ENCODE peak calls at places on chromosome 10, in eight cellular contexts. One of them, this sample, is unnamed.

GRCh38 chr10:102675151-102675886 is 31.0 kb downstream of the TRIM8 start:
- DNase-seq in aorta: no peak
- DNase-seq in SK-N-SH: no peak
- DNase-seq in AG09309: no peak
- DNase-seq in stimulated activated CD4-positive, alpha-beta T cell treated with anti-CD3 and anti-CD28 coated beads, Interleukin-12 subunit alpha, Interleukin-12 subunit beta, amount 100 ng/mL, for 4 hours: no peak
- DNase-seq in activated naive CD4-positive, alpha-beta T cell treated with Interleukin-2 at 50 U/mL for 16 hours: no peak
- DNase-seq in amniotic epithelial cell: peak
- DNase-seq in naive thymus-derived CD8-positive, alpha-beta T cell: no peak
- DNase-seq in this sample: no peak

GRCh38 chr10:101615760-101616116 is 27.6 kb downstream of the DPCD start:
- DNase-seq in AG09309: no peak
- DNase-seq in SK-N-SH: no peak
- DNase-seq in amniotic epithelial cell: peak
- DNase-seq in naive thymus-derived CD8-positive, alpha-beta T cell: no peak
- DNase-seq in aorta: no peak
- DNase-seq in activated naive CD4-positive, alpha-beta T cell treated with Interleukin-2 at 50 U/mL for 16 hours: no peak
- DNase-seq in stimulated activated CD4-positive, alpha-beta T cell treated with anti-CD3 and anti-CD28 coated beads, Interleukin-12 subunit alpha, Interleukin-12 subunit beta, amount 100 ng/mL, for 4 hours: no peak
- DNase-seq in this sample: no peak

GRCh38 chr10:80535671-80536360 is 1.9 kb upstream of the SH2D4B start:
- DNase-seq in stimulated activated CD4-positive, alpha-beta T cell treated with anti-CD3 and anti-CD28 coated beads, Interleukin-12 subunit alpha, Interleukin-12 subunit beta, amount 100 ng/mL, for 4 hours: peak
- DNase-seq in activated naive CD4-positive, alpha-beta T cell treated with Interleukin-2 at 50 U/mL for 16 hours: peak
- DNase-seq in naive thymus-derived CD8-positive, alpha-beta T cell: peak
- DNase-seq in SK-N-SH: no peak
- DNase-seq in aorta: peak
- DNase-seq in amniotic epithelial cell: peak
- DNase-seq in AG09309: no peak
- DNase-seq in this sample: peak

GRCh38 chr10:116395223-116395985 is 32.2 kb upstream of the PNLIPRP3 start:
- DNase-seq in stimulated activated CD4-positive, alpha-beta T cell treated with anti-CD3 and anti-CD28 coated beads, Interleukin-12 subunit alpha, Interleukin-12 subunit beta, amount 100 ng/mL, for 4 hours: no peak
- DNase-seq in amniotic epithelial cell: no peak
- DNase-seq in SK-N-SH: no peak
- DNase-seq in AG09309: no peak
- DNase-seq in naive thymus-derived CD8-positive, alpha-beta T cell: no peak
- DNase-seq in activated naive CD4-positive, alpha-beta T cell treated with Interleukin-2 at 50 U/mL for 16 hours: no peak
- DNase-seq in aorta: no peak
- DNase-seq in this sample: no peak

GRCh38 chr10:83942410-83942809 is 196.9 kb upstream of the GHITM start:
- DNase-seq in aorta: no peak
- DNase-seq in amniotic epithelial cell: no peak
- DNase-seq in SK-N-SH: no peak
- DNase-seq in AG09309: no peak
- DNase-seq in stimulated activated CD4-positive, alpha-beta T cell treated with anti-CD3 and anti-CD28 coated beads, Interleukin-12 subunit alpha, Interleukin-12 subunit beta, amount 100 ng/mL, for 4 hours: no peak
- DNase-seq in activated naive CD4-positive, alpha-beta T cell treated with Interleukin-2 at 50 U/mL for 16 hours: no peak
- DNase-seq in naive thymus-derived CD8-positive, alpha-beta T cell: no peak
- DNase-seq in this sample: no peak

GRCh38 chr10:86963341-86963919 is 4.9 kb upstream of the ADIRF start:
- DNase-seq in aorta: no peak
- DNase-seq in SK-N-SH: no peak
- DNase-seq in amniotic epithelial cell: no peak
- DNase-seq in AG09309: no peak
- DNase-seq in activated naive CD4-positive, alpha-beta T cell treated with Interleukin-2 at 50 U/mL for 16 hours: no peak
- DNase-seq in naive thymus-derived CD8-positive, alpha-beta T cell: no peak
- DNase-seq in stimulated activated CD4-positive, alpha-beta T cell treated with anti-CD3 and anti-CD28 coated beads, Interleukin-12 subunit alpha, Interleukin-12 subunit beta, amount 100 ng/mL, for 4 hours: no peak
- DNase-seq in this sample: peak

GRCh38 chr10:53754851-53755250 is 982.3 kb upstream of the MBL2 start:
- DNase-seq in SK-N-SH: no peak
- DNase-seq in AG09309: no peak
- DNase-seq in amniotic epithelial cell: no peak
- DNase-seq in aorta: no peak
- DNase-seq in naive thymus-derived CD8-positive, alpha-beta T cell: no peak
- DNase-seq in activated naive CD4-positive, alpha-beta T cell treated with Interleukin-2 at 50 U/mL for 16 hours: no peak
- DNase-seq in stimulated activated CD4-positive, alpha-beta T cell treated with anti-CD3 and anti-CD28 coated beads, Interleukin-12 subunit alpha, Interleukin-12 subunit beta, amount 100 ng/mL, for 4 hours: no peak
- DNase-seq in this sample: no peak

GRCh38 chr10:28214185-28214584 is 88.7 kb downstream of the MPP7 start:
- DNase-seq in naive thymus-derived CD8-positive, alpha-beta T cell: no peak
- DNase-seq in aorta: no peak
- DNase-seq in amniotic epithelial cell: no peak
- DNase-seq in activated naive CD4-positive, alpha-beta T cell treated with Interleukin-2 at 50 U/mL for 16 hours: no peak
- DNase-seq in SK-N-SH: no peak
- DNase-seq in AG09309: no peak
- DNase-seq in stimulated activated CD4-positive, alpha-beta T cell treated with anti-CD3 and anti-CD28 coated beads, Interleukin-12 subunit alpha, Interleukin-12 subunit beta, amount 100 ng/mL, for 4 hours: no peak
- DNase-seq in this sample: no peak

GRCh38 chr10:78407009-78407711 is 373.5 kb downstream of the RPS24 start:
- DNase-seq in aorta: peak
- DNase-seq in AG09309: no peak
- DNase-seq in activated naive CD4-positive, alpha-beta T cell treated with Interleukin-2 at 50 U/mL for 16 hours: peak
- DNase-seq in stimulated activated CD4-positive, alpha-beta T cell treated with anti-CD3 and anti-CD28 coated beads, Interleukin-12 subunit alpha, Interleukin-12 subunit beta, amount 100 ng/mL, for 4 hours: peak
- DNase-seq in SK-N-SH: peak
- DNase-seq in naive thymus-derived CD8-positive, alpha-beta T cell: peak
- DNase-seq in amniotic epithelial cell: peak
- DNase-seq in this sample: peak

GRCh38 chr10:124576526-124577420 is 115.2 kb downstream of the LHPP start:
- DNase-seq in naive thymus-derived CD8-positive, alpha-beta T cell: no peak
- DNase-seq in SK-N-SH: no peak
- DNase-seq in aorta: peak
- DNase-seq in stimulated activated CD4-positive, alpha-beta T cell treated with anti-CD3 and anti-CD28 coated beads, Interleukin-12 subunit alpha, Interleukin-12 subunit beta, amount 100 ng/mL, for 4 hours: no peak
- DNase-seq in amniotic epithelial cell: no peak
- DNase-seq in activated naive CD4-positive, alpha-beta T cell treated with Interleukin-2 at 50 U/mL for 16 hours: no peak
- DNase-seq in AG09309: no peak
- DNase-seq in this sample: no peak

GRCh38 chr10:13939391-13939790 is 352.6 kb downstream of the PRPF18 start:
- DNase-seq in activated naive CD4-positive, alpha-beta T cell treated with Interleukin-2 at 50 U/mL for 16 hours: no peak
- DNase-seq in naive thymus-derived CD8-positive, alpha-beta T cell: no peak
- DNase-seq in stimulated activated CD4-positive, alpha-beta T cell treated with anti-CD3 and anti-CD28 coated beads, Interleukin-12 subunit alpha, Interleukin-12 subunit beta, amount 100 ng/mL, for 4 hours: no peak
- DNase-seq in AG09309: peak
- DNase-seq in aorta: no peak
- DNase-seq in amniotic epithelial cell: no peak
- DNase-seq in SK-N-SH: no peak
- DNase-seq in this sample: no peak

GRCh38 chr10:43781480-43782361 is 133.0 kb upstream of the ZNF32 start:
- DNase-seq in naive thymus-derived CD8-positive, alpha-beta T cell: no peak
- DNase-seq in stimulated activated CD4-positive, alpha-beta T cell treated with anti-CD3 and anti-CD28 coated beads, Interleukin-12 subunit alpha, Interleukin-12 subunit beta, amount 100 ng/mL, for 4 hours: no peak
- DNase-seq in SK-N-SH: peak
- DNase-seq in amniotic epithelial cell: peak
- DNase-seq in aorta: no peak
- DNase-seq in activated naive CD4-positive, alpha-beta T cell treated with Interleukin-2 at 50 U/mL for 16 hours: peak
- DNase-seq in AG09309: no peak
- DNase-seq in this sample: peak

GRCh38 chr10:92993671-92994304 is 66.8 kb upstream of the CYP26C1 start:
- DNase-seq in AG09309: no peak
- DNase-seq in stimulated activated CD4-positive, alpha-beta T cell treated with anti-CD3 and anti-CD28 coated beads, Interleukin-12 subunit alpha, Interleukin-12 subunit beta, amount 100 ng/mL, for 4 hours: no peak
- DNase-seq in SK-N-SH: peak
- DNase-seq in amniotic epithelial cell: no peak
- DNase-seq in aorta: no peak
- DNase-seq in activated naive CD4-positive, alpha-beta T cell treated with Interleukin-2 at 50 U/mL for 16 hours: no peak
- DNase-seq in naive thymus-derived CD8-positive, alpha-beta T cell: no peak
- DNase-seq in this sample: no peak

GRCh38 chr10:78215645-78216044 is 182.0 kb downstream of the RPS24 start:
- DNase-seq in SK-N-SH: no peak
- DNase-seq in naive thymus-derived CD8-positive, alpha-beta T cell: no peak
- DNase-seq in aorta: peak
- DNase-seq in amniotic epithelial cell: no peak
- DNase-seq in stimulated activated CD4-positive, alpha-beta T cell treated with anti-CD3 and anti-CD28 coated beads, Interleukin-12 subunit alpha, Interleukin-12 subunit beta, amount 100 ng/mL, for 4 hours: no peak
- DNase-seq in activated naive CD4-positive, alpha-beta T cell treated with Interleukin-2 at 50 U/mL for 16 hours: no peak
- DNase-seq in AG09309: peak
- DNase-seq in this sample: peak

GRCh38 chr10:44696496-44696895 is 214.6 kb upstream of the TMEM72 start:
- DNase-seq in aorta: no peak
- DNase-seq in activated naive CD4-positive, alpha-beta T cell treated with Interleukin-2 at 50 U/mL for 16 hours: no peak
- DNase-seq in naive thymus-derived CD8-positive, alpha-beta T cell: no peak
- DNase-seq in stimulated activated CD4-positive, alpha-beta T cell treated with anti-CD3 and anti-CD28 coated beads, Interleukin-12 subunit alpha, Interleukin-12 subunit beta, amount 100 ng/mL, for 4 hours: no peak
- DNase-seq in AG09309: peak
- DNase-seq in amniotic epithelial cell: no peak
- DNase-seq in SK-N-SH: no peak
- DNase-seq in this sample: no peak

GRCh38 chr10:88386204-88386877 is 196.8 kb downstream of the RNLS start:
- DNase-seq in amniotic epithelial cell: peak
- DNase-seq in AG09309: no peak
- DNase-seq in activated naive CD4-positive, alpha-beta T cell treated with Interleukin-2 at 50 U/mL for 16 hours: no peak
- DNase-seq in stimulated activated CD4-positive, alpha-beta T cell treated with anti-CD3 and anti-CD28 coated beads, Interleukin-12 subunit alpha, Interleukin-12 subunit beta, amount 100 ng/mL, for 4 hours: no peak
- DNase-seq in aorta: no peak
- DNase-seq in naive thymus-derived CD8-positive, alpha-beta T cell: no peak
- DNase-seq in SK-N-SH: peak
- DNase-seq in this sample: no peak

GRCh38 chr10:7445474-7446135 is 34.8 kb upstream of the SFMBT2 start:
- DNase-seq in AG09309: no peak
- DNase-seq in naive thymus-derived CD8-positive, alpha-beta T cell: no peak
- DNase-seq in aorta: no peak
- DNase-seq in SK-N-SH: no peak
- DNase-seq in amniotic epithelial cell: no peak
- DNase-seq in stimulated activated CD4-positive, alpha-beta T cell treated with anti-CD3 and anti-CD28 coated beads, Interleukin-12 subunit alpha, Interleukin-12 subunit beta, amount 100 ng/mL, for 4 hours: no peak
- DNase-seq in activated naive CD4-positive, alpha-beta T cell treated with Interleukin-2 at 50 U/mL for 16 hours: no peak
- DNase-seq in this sample: no peak

GRCh38 chr10:91635401-91636400 is 2.8 kb upstream of the PPP1R3C start:
- DNase-seq in AG09309: no peak
- DNase-seq in aorta: peak
- DNase-seq in naive thymus-derived CD8-positive, alpha-beta T cell: no peak
- DNase-seq in amniotic epithelial cell: peak
- DNase-seq in stimulated activated CD4-positive, alpha-beta T cell treated with anti-CD3 and anti-CD28 coated beads, Interleukin-12 subunit alpha, Interleukin-12 subunit beta, amount 100 ng/mL, for 4 hours: no peak
- DNase-seq in activated naive CD4-positive, alpha-beta T cell treated with Interleukin-2 at 50 U/mL for 16 hours: peak
- DNase-seq in SK-N-SH: peak
- DNase-seq in this sample: peak

GRCh38 chr10:89224697-89225443 is 17.8 kb upstream of the CH25H start:
- DNase-seq in aorta: no peak
- DNase-seq in activated naive CD4-positive, alpha-beta T cell treated with Interleukin-2 at 50 U/mL for 16 hours: no peak
- DNase-seq in amniotic epithelial cell: no peak
- DNase-seq in stimulated activated CD4-positive, alpha-beta T cell treated with anti-CD3 and anti-CD28 coated beads, Interleukin-12 subunit alpha, Interleukin-12 subunit beta, amount 100 ng/mL, for 4 hours: no peak
- DNase-seq in naive thymus-derived CD8-positive, alpha-beta T cell: no peak
- DNase-seq in SK-N-SH: no peak
- DNase-seq in AG09309: no peak
- DNase-seq in this sample: peak

This sample was measured in activated naive CD8-positive, alpha-beta T cell treated with anti-CD3 and anti-CD28 coated beads, Interleukin-2, amount 50 U/mL, for 24 hours.